ENCODE peak calls at places on chromosomes 1 and 21, in ten cellular contexts. W is tibial artery; H is NCI-H345; J is AG04450; T is epithelial cell of esophagus; E is ovary; U is K562; Z is central memory CD4-positive, alpha-beta T cell; O is globus pallidus; X is omental fat pad. A is an unnamed sample.

GRCh38 chr1:37752583-37753471 is 12.1 kb downstream of the EPHA10 start:
- DNase-seq in W (no peak), E (no peak), Z (no peak), O (no peak), H (peak), X (no peak), U (peak), T (peak), J (no peak), A (no peak)

GRCh38 chr1:151612506-151613274 is 840 bp downstream of the SNX27 start:
- DNase-seq in U (peak), O (peak), E (peak), X (no peak), Z (peak), T (no peak), J (no peak), W (peak), H (peak), A (peak)

GRCh38 chr1:165290143-165290542 is 66.4 kb downstream of the LMX1A start:
- DNase-seq in T (no peak), H (no peak), O (no peak), X (no peak), W (no peak), U (no peak), Z (no peak), E (no peak), J (no peak), A (no peak)

GRCh38 chr1:225754940-225755635 is 22.5 kb upstream of the SRP9 start:
- DNase-seq in H (no peak), W (peak), T (peak), U (peak), J (peak), Z (no peak), O (no peak), X (no peak), E (no peak), A (no peak)

GRCh38 chr1:11453742-11454442 is 25.1 kb upstream of the DISP3 start:
- DNase-seq in E (no peak), Z (no peak), T (no peak), H (no peak), U (no peak), O (no peak), X (no peak), W (no peak), J (no peak), A (no peak)

GRCh38 chr1:165954940-165955339 is 127.5 kb downstream of the UCK2 start:
- DNase-seq in J (peak), U (no peak), X (no peak), O (no peak), Z (no peak), E (no peak), T (no peak), W (no peak), H (no peak), A (no peak)

GRCh38 chr1:204583909-204584632 is 67.9 kb downstream of the MDM4 start:
- DNase-seq in Z (no peak), U (no peak), J (no peak), X (no peak), E (no peak), W (no peak), O (peak), T (no peak), H (peak), A (no peak)

GRCh38 chr1:110464340-110464739 is 13.4 kb downstream of the PROK1 start:
- DNase-seq in X (no peak), E (no peak), J (peak), Z (no peak), W (no peak), U (no peak), H (no peak), T (peak), O (no peak), A (no peak)

GRCh38 chr1:171251741-171252300 is 3.5 kb downstream of the FMO1 start:
- DNase-seq in O (no peak), T (peak), W (no peak), H (peak), X (no peak), J (no peak), E (peak), U (peak), Z (no peak), A (peak)

GRCh38 chr1:176648556-176648955 is 185.6 kb downstream of the PAPPA2 start:
- DNase-seq in J (no peak), X (no peak), W (no peak), Z (no peak), H (no peak), E (no peak), U (no peak), O (no peak), T (no peak), A (no peak)

GRCh38 chr1:18649713-18650370 is 19.2 kb downstream of the PAX7 start:
- DNase-seq in O (no peak), H (no peak), Z (no peak), T (no peak), W (no peak), J (no peak), E (no peak), X (no peak), U (no peak), A (no peak)

GRCh38 chr21:35943752-35944151 is 116.6 kb downstream of the SETD4 start:
- DNase-seq in E (no peak), J (no peak), X (no peak), O (no peak), U (no peak), H (peak), Z (no peak), T (no peak), W (no peak), A (no peak)

GRCh38 chr1:58755468-58755872 is 28.4 kb downstream of the JUN start:
- DNase-seq in U (no peak), Z (peak), E (peak), J (peak), W (peak), H (no peak), O (peak), T (peak), X (no peak), A (peak)

GRCh38 chr1:21869620-21870121 is 57.6 kb downstream of the LDLRAD2 start:
- DNase-seq in W (peak), J (peak), T (peak), E (peak), Z (no peak), X (peak), U (no peak), H (peak), O (peak), A (peak)

GRCh38 chr1:155967410-155968400 is 10.6 kb downstream of the ARHGEF2 start:
- DNase-seq in H (no peak), W (peak), U (no peak), J (no peak), E (no peak), Z (peak), O (no peak), T (no peak), X (no peak), A (no peak)

GRCh38 chr1:222552882-222553281 is 5.0 kb upstream of the HHIPL2 start:
- DNase-seq in T (no peak), X (no peak), E (no peak), J (no peak), U (no peak), O (no peak), H (no peak), Z (no peak), W (no peak), A (no peak)

GRCh38 chr1:33684346-33685122 is 179.3 kb upstream of the HMGB4 start:
- DNase-seq in J (no peak), W (no peak), E (no peak), O (no peak), H (peak), U (no peak), T (no peak), X (no peak), Z (no peak), A (no peak)

A was measured in uterus.